ENCODE peak calls at places on chromosomes 7 and 10, in five cellular contexts. D, K, B, R and N are unnamed samples.

GRCh38 chr7:23469150-23469960 is 936 bp downstream of the IGF2BP3 start:
- DNase-seq in D (no peak), K (peak), B (peak), R (peak), N (peak)

GRCh38 chr10:48317321-48317990 is 11.0 kb downstream of the MAPK8 start:
- DNase-seq in D (no peak), K (no peak), B (no peak), R (no peak), N (no peak)

GRCh38 chr10:43035785-43036184 is 41.1 kb upstream of the RET start:
- DNase-seq in D (no peak), K (peak), B (no peak), R (no peak), N (no peak)

GRCh38 chr10:32171213-32171612 is 115.0 kb upstream of the KIF5B start:
- DNase-seq in D (no peak), K (no peak), B (no peak), R (no peak), N (no peak)

GRCh38 chr7:29270979-29271658 is 76.5 kb downstream of the CHN2 start:
- DNase-seq in D (no peak), K (no peak), B (no peak), R (no peak), N (no peak)

GRCh38 chr10:123013456-123014419 is 4.9 kb downstream of the ACADSB start:
- DNase-seq in D (no peak), K (no peak), B (no peak), R (no peak), N (no peak)

GRCh38 chr7:157516911-157517781 is 180.3 kb downstream of the DNAJB6 start:
- DNase-seq in D (no peak), K (no peak), B (no peak), R (no peak), N (no peak)

GRCh38 chr7:99407849-99408346 is 499 bp downstream of the PDAP1 start:
- DNase-seq in D (peak), K (peak), B (peak), R (peak), N (peak)

GRCh38 chr10:71531485-71532446 is 135.0 kb downstream of the CDH23 start:
- DNase-seq in D (no peak), K (no peak), B (peak), R (peak), N (peak)

GRCh38 chr7:104179178-104179577 is 28.6 kb downstream of the ORC5 start:
- DNase-seq in D (no peak), K (no peak), B (peak), R (no peak), N (no peak)

GRCh38 chr7:74544706-74545469 is 91.2 kb downstream of the GTF2IRD1 start:
- DNase-seq in D (no peak), K (peak), B (peak), R (peak), N (peak)

GRCh38 chr10:88731296-88731695 is 25.2 kb downstream of the LIPK start:
- DNase-seq in D (no peak), K (peak), B (no peak), R (no peak), N (no peak)

GRCh38 chr10:124547651-124548168 is 86.1 kb downstream of the LHPP start:
- DNase-seq in D (no peak), K (no peak), B (no peak), R (no peak), N (no peak)

GRCh38 chr10:132402781-132403241 is 5.8 kb downstream of the PWWP2B start:
- DNase-seq in D (no peak), K (no peak), B (no peak), R (no peak), N (no peak)

GRCh38 chr10:24488631-24489030 is 235.1 kb downstream of the ARHGAP21 start:
- DNase-seq in D (no peak), K (no peak), B (no peak), R (no peak), N (no peak)

GRCh38 chr10:113740850-113741249 is 10.6 kb upstream of the PLEKHS1 start:
- DNase-seq in D (no peak), K (no peak), B (no peak), R (no peak), N (no peak)

GRCh38 chr10:82128527-82128926 is 253.5 kb downstream of the NRG3 start:
- DNase-seq in D (no peak), K (no peak), B (no peak), R (no peak), N (no peak)

GRCh38 chr7:80379034-80379433 is 132.8 kb downstream of the GNAT3 start:
- DNase-seq in D (peak), K (no peak), B (no peak), R (no peak), N (no peak)

GRCh38 chr10:130054021-130054420 is 56.6 kb downstream of the C10orf143 start:
- DNase-seq in D (no peak), K (no peak), B (no peak), R (no peak), N (no peak)

GRCh38 chr7:5638994-5639393 is 142.5 kb downstream of the RNF216 start:
- DNase-seq in D (no peak), K (no peak), B (no peak), R (no peak), N (no peak)

GRCh38 chr7:98641646-98642489 is 24.8 kb downstream of the NPTX2 start:
- DNase-seq in D (no peak), K (peak), B (peak), R (no peak), N (no peak)

GRCh38 chr10:130635528-130635927 is 499.3 kb downstream of the GLRX3 start:
- DNase-seq in D (no peak), K (no peak), B (no peak), R (no peak), N (no peak)

GRCh38 chr7:71264005-71264404 is 132.1 kb downstream of the GALNT17 start:
- DNase-seq in D (no peak), K (no peak), B (no peak), R (no peak), N (no peak)

GRCh38 chr10:35432781-35433338 is 96.6 kb downstream of the CCNY start:
- DNase-seq in D (no peak), K (no peak), B (no peak), R (no peak), N (no peak)

GRCh38 chr7:147182859-147183258 is 1066.3 kb downstream of the CNTNAP2 start:
- DNase-seq in D (no peak), K (no peak), B (no peak), R (no peak), N (no peak)

GRCh38 chr7:149855368-149856305 is 17.5 kb downstream of the ZNF862 start:
- DNase-seq in D (no peak), K (no peak), B (no peak), R (no peak), N (no peak)

GRCh38 chr10:115129752-115130151 is 36.6 kb downstream of the ATRNL1 start:
- DNase-seq in D (peak), K (peak), B (peak), R (no peak), N (no peak)